ENCODE peak calls at places on chromosomes 13 and 19, in ten cellular contexts. One of them, this sample, is unnamed.

GRCh38 chr13:76339649-76340048 is 546.6 kb downstream of the KCTD12 start:
- DNase-seq in colonic mucosa: no peak
- DNase-seq in T-cell: no peak
- DNase-seq in RWPE1: no peak
- DNase-seq in CD4-positive, alpha-beta memory T cell: no peak
- DNase-seq in naive B cell: peak
- DNase-seq in GM06990: no peak
- DNase-seq in globus pallidus: no peak
- DNase-seq in germinal center: peak
- DNase-seq in activated T-cell treated with anti-CD3 and anti-CD28 coated beads for 1 hour: no peak
- DNase-seq in this sample: no peak

GRCh38 chr13:74203576-74203975 is 69.4 kb upstream of the KLF12 start:
- DNase-seq in colonic mucosa: no peak
- DNase-seq in T-cell: no peak
- DNase-seq in RWPE1: no peak
- DNase-seq in CD4-positive, alpha-beta memory T cell: no peak
- DNase-seq in naive B cell: no peak
- DNase-seq in GM06990: no peak
- DNase-seq in globus pallidus: no peak
- DNase-seq in germinal center: no peak
- DNase-seq in activated T-cell treated with anti-CD3 and anti-CD28 coated beads for 1 hour: no peak
- DNase-seq in this sample: no peak

GRCh38 chr19:49848938-49849337 is 2.0 kb upstream of the PTOV1 start:
- DNase-seq in colonic mucosa: no peak
- DNase-seq in T-cell: no peak
- DNase-seq in RWPE1: no peak
- DNase-seq in CD4-positive, alpha-beta memory T cell: no peak
- DNase-seq in naive B cell: no peak
- DNase-seq in GM06990: no peak
- DNase-seq in globus pallidus: no peak
- DNase-seq in germinal center: no peak
- DNase-seq in activated T-cell treated with anti-CD3 and anti-CD28 coated beads for 1 hour: no peak
- DNase-seq in this sample: no peak

GRCh38 chr13:40148103-40148502 is 492.6 kb downstream of the COG6 start:
- DNase-seq in colonic mucosa: no peak
- DNase-seq in T-cell: no peak
- DNase-seq in RWPE1: no peak
- DNase-seq in CD4-positive, alpha-beta memory T cell: peak
- DNase-seq in naive B cell: no peak
- DNase-seq in GM06990: no peak
- DNase-seq in globus pallidus: no peak
- DNase-seq in germinal center: no peak
- DNase-seq in activated T-cell treated with anti-CD3 and anti-CD28 coated beads for 1 hour: no peak
- DNase-seq in this sample: no peak

GRCh38 chr13:43377149-43377548 is 353.8 kb downstream of the DNAJC15 start:
- DNase-seq in colonic mucosa: no peak
- DNase-seq in T-cell: no peak
- DNase-seq in RWPE1: no peak
- DNase-seq in CD4-positive, alpha-beta memory T cell: no peak
- DNase-seq in naive B cell: no peak
- DNase-seq in GM06990: no peak
- DNase-seq in globus pallidus: no peak
- DNase-seq in germinal center: no peak
- DNase-seq in activated T-cell treated with anti-CD3 and anti-CD28 coated beads for 1 hour: no peak
- DNase-seq in this sample: peak

GRCh38 chr19:2612619-2613249 is 89.8 kb downstream of the GNG7 start:
- DNase-seq in colonic mucosa: no peak
- DNase-seq in T-cell: no peak
- DNase-seq in RWPE1: no peak
- DNase-seq in CD4-positive, alpha-beta memory T cell: no peak
- DNase-seq in naive B cell: no peak
- DNase-seq in GM06990: no peak
- DNase-seq in globus pallidus: no peak
- DNase-seq in germinal center: no peak
- DNase-seq in activated T-cell treated with anti-CD3 and anti-CD28 coated beads for 1 hour: no peak
- DNase-seq in this sample: no peak

GRCh38 chr13:45333973-45334922 is 6.7 kb downstream of the TPT1 start:
- DNase-seq in colonic mucosa: no peak
- DNase-seq in T-cell: no peak
- DNase-seq in RWPE1: no peak
- DNase-seq in CD4-positive, alpha-beta memory T cell: peak
- DNase-seq in naive B cell: no peak
- DNase-seq in GM06990: no peak
- DNase-seq in globus pallidus: no peak
- DNase-seq in germinal center: no peak
- DNase-seq in activated T-cell treated with anti-CD3 and anti-CD28 coated beads for 1 hour: peak
- DNase-seq in this sample: no peak

GRCh38 chr19:31553844-31554215 is 204.6 kb upstream of the TSHZ3 start:
- DNase-seq in colonic mucosa: no peak
- DNase-seq in T-cell: no peak
- DNase-seq in RWPE1: no peak
- DNase-seq in CD4-positive, alpha-beta memory T cell: no peak
- DNase-seq in naive B cell: no peak
- DNase-seq in GM06990: no peak
- DNase-seq in globus pallidus: no peak
- DNase-seq in germinal center: no peak
- DNase-seq in activated T-cell treated with anti-CD3 and anti-CD28 coated beads for 1 hour: no peak
- DNase-seq in this sample: no peak

GRCh38 chr19:1363599-1363998 is 20.1 kb upstream of the NDUFS7 start:
- DNase-seq in colonic mucosa: no peak
- DNase-seq in T-cell: no peak
- DNase-seq in RWPE1: no peak
- DNase-seq in CD4-positive, alpha-beta memory T cell: no peak
- DNase-seq in naive B cell: no peak
- DNase-seq in GM06990: no peak
- DNase-seq in globus pallidus: no peak
- DNase-seq in germinal center: no peak
- DNase-seq in activated T-cell treated with anti-CD3 and anti-CD28 coated beads for 1 hour: no peak
- DNase-seq in this sample: no peak

GRCh38 chr19:47330466-47330869 is 1.5 kb upstream of the C5AR2 start:
- DNase-seq in colonic mucosa: no peak
- DNase-seq in T-cell: no peak
- DNase-seq in RWPE1: no peak
- DNase-seq in CD4-positive, alpha-beta memory T cell: no peak
- DNase-seq in naive B cell: no peak
- DNase-seq in GM06990: no peak
- DNase-seq in globus pallidus: peak
- DNase-seq in germinal center: no peak
- DNase-seq in activated T-cell treated with anti-CD3 and anti-CD28 coated beads for 1 hour: no peak
- DNase-seq in this sample: no peak

GRCh38 chr19:33497151-33497777 is 24.3 kb downstream of the PEPD start:
- DNase-seq in colonic mucosa: no peak
- DNase-seq in T-cell: no peak
- DNase-seq in RWPE1: no peak
- DNase-seq in CD4-positive, alpha-beta memory T cell: no peak
- DNase-seq in naive B cell: no peak
- DNase-seq in GM06990: no peak
- DNase-seq in globus pallidus: no peak
- DNase-seq in germinal center: no peak
- DNase-seq in activated T-cell treated with anti-CD3 and anti-CD28 coated beads for 1 hour: no peak
- DNase-seq in this sample: no peak

GRCh38 chr13:99988469-99989375 is 7.1 kb downstream of the ZIC2 start:
- DNase-seq in colonic mucosa: no peak
- DNase-seq in T-cell: no peak
- DNase-seq in RWPE1: no peak
- DNase-seq in CD4-positive, alpha-beta memory T cell: no peak
- DNase-seq in naive B cell: no peak
- DNase-seq in GM06990: no peak
- DNase-seq in globus pallidus: no peak
- DNase-seq in germinal center: no peak
- DNase-seq in activated T-cell treated with anti-CD3 and anti-CD28 coated beads for 1 hour: no peak
- DNase-seq in this sample: no peak

GRCh38 chr19:1758959-1759903 is 5.9 kb downstream of the ONECUT3 start:
- DNase-seq in colonic mucosa: no peak
- DNase-seq in T-cell: no peak
- DNase-seq in RWPE1: no peak
- DNase-seq in CD4-positive, alpha-beta memory T cell: peak
- DNase-seq in naive B cell: no peak
- DNase-seq in GM06990: no peak
- DNase-seq in globus pallidus: no peak
- DNase-seq in germinal center: no peak
- DNase-seq in activated T-cell treated with anti-CD3 and anti-CD28 coated beads for 1 hour: no peak
- DNase-seq in this sample: no peak

GRCh38 chr19:40688294-40688693 is 2.2 kb downstream of the NUMBL start:
- DNase-seq in colonic mucosa: no peak
- DNase-seq in T-cell: no peak
- DNase-seq in RWPE1: no peak
- DNase-seq in CD4-positive, alpha-beta memory T cell: no peak
- DNase-seq in naive B cell: no peak
- DNase-seq in GM06990: no peak
- DNase-seq in globus pallidus: no peak
- DNase-seq in germinal center: no peak
- DNase-seq in activated T-cell treated with anti-CD3 and anti-CD28 coated beads for 1 hour: no peak
- DNase-seq in this sample: no peak

GRCh38 chr19:54937926-54938325 is 9.4 kb downstream of the NLRP7 start:
- DNase-seq in colonic mucosa: no peak
- DNase-seq in T-cell: no peak
- DNase-seq in RWPE1: no peak
- DNase-seq in CD4-positive, alpha-beta memory T cell: no peak
- DNase-seq in naive B cell: peak
- DNase-seq in GM06990: peak
- DNase-seq in globus pallidus: no peak
- DNase-seq in germinal center: peak
- DNase-seq in activated T-cell treated with anti-CD3 and anti-CD28 coated beads for 1 hour: no peak
- DNase-seq in this sample: no peak

GRCh38 chr13:72290962-72291681 is 424.1 kb upstream of the DACH1 start:
- DNase-seq in colonic mucosa: no peak
- DNase-seq in T-cell: no peak
- DNase-seq in RWPE1: peak
- DNase-seq in CD4-positive, alpha-beta memory T cell: no peak
- DNase-seq in naive B cell: no peak
- DNase-seq in GM06990: no peak
- DNase-seq in globus pallidus: no peak
- DNase-seq in germinal center: no peak
- DNase-seq in activated T-cell treated with anti-CD3 and anti-CD28 coated beads for 1 hour: no peak
- DNase-seq in this sample: no peak

GRCh38 chr13:79079351-79079839 is 326.7 kb downstream of the RBM26 start:
- DNase-seq in colonic mucosa: peak
- DNase-seq in T-cell: no peak
- DNase-seq in RWPE1: peak
- DNase-seq in CD4-positive, alpha-beta memory T cell: no peak
- DNase-seq in naive B cell: no peak
- DNase-seq in GM06990: no peak
- DNase-seq in globus pallidus: no peak
- DNase-seq in germinal center: no peak
- DNase-seq in activated T-cell treated with anti-CD3 and anti-CD28 coated beads for 1 hour: no peak
- DNase-seq in this sample: no peak

GRCh38 chr13:42345367-42345766 is 73.4 kb downstream of the AKAP11 start:
- DNase-seq in colonic mucosa: no peak
- DNase-seq in T-cell: no peak
- DNase-seq in RWPE1: no peak
- DNase-seq in CD4-positive, alpha-beta memory T cell: no peak
- DNase-seq in naive B cell: no peak
- DNase-seq in GM06990: peak
- DNase-seq in globus pallidus: no peak
- DNase-seq in germinal center: no peak
- DNase-seq in activated T-cell treated with anti-CD3 and anti-CD28 coated beads for 1 hour: no peak
- DNase-seq in this sample: no peak

GRCh38 chr19:38409631-38410133 is 6.8 kb downstream of the FAM98C start:
- DNase-seq in colonic mucosa: no peak
- DNase-seq in T-cell: no peak
- DNase-seq in RWPE1: no peak
- DNase-seq in CD4-positive, alpha-beta memory T cell: no peak
- DNase-seq in naive B cell: no peak
- DNase-seq in GM06990: no peak
- DNase-seq in globus pallidus: no peak
- DNase-seq in germinal center: no peak
- DNase-seq in activated T-cell treated with anti-CD3 and anti-CD28 coated beads for 1 hour: no peak
- DNase-seq in this sample: no peak

GRCh38 chr19:1172353-1173159 is 1.5 kb downstream of the SBNO2 start:
- DNase-seq in colonic mucosa: peak
- DNase-seq in T-cell: no peak
- DNase-seq in RWPE1: no peak
- DNase-seq in CD4-positive, alpha-beta memory T cell: no peak
- DNase-seq in naive B cell: no peak
- DNase-seq in GM06990: no peak
- DNase-seq in globus pallidus: peak
- DNase-seq in germinal center: no peak
- DNase-seq in activated T-cell treated with anti-CD3 and anti-CD28 coated beads for 1 hour: no peak
- DNase-seq in this sample: peak

GRCh38 chr13:114077938-114078335 is 54.5 kb downstream of the RASA3 start:
- DNase-seq in colonic mucosa: no peak
- DNase-seq in T-cell: no peak
- DNase-seq in RWPE1: no peak
- DNase-seq in CD4-positive, alpha-beta memory T cell: peak
- DNase-seq in naive B cell: no peak
- DNase-seq in GM06990: no peak
- DNase-seq in globus pallidus: no peak
- DNase-seq in germinal center: no peak
- DNase-seq in activated T-cell treated with anti-CD3 and anti-CD28 coated beads for 1 hour: no peak
- DNase-seq in this sample: peak

GRCh38 chr19:37551123-37551993 is 43.2 kb downstream of the ZNF571 start:
- DNase-seq in colonic mucosa: peak
- DNase-seq in T-cell: no peak
- DNase-seq in RWPE1: peak
- DNase-seq in CD4-positive, alpha-beta memory T cell: peak
- DNase-seq in naive B cell: peak
- DNase-seq in GM06990: peak
- DNase-seq in globus pallidus: no peak
- DNase-seq in germinal center: peak
- DNase-seq in activated T-cell treated with anti-CD3 and anti-CD28 coated beads for 1 hour: peak
- DNase-seq in this sample: no peak

GRCh38 chr19:33722456-33723239 is 74.0 kb upstream of the KCTD15 start:
- DNase-seq in colonic mucosa: no peak
- DNase-seq in T-cell: no peak
- DNase-seq in RWPE1: no peak
- DNase-seq in CD4-positive, alpha-beta memory T cell: no peak
- DNase-seq in naive B cell: no peak
- DNase-seq in GM06990: no peak
- DNase-seq in globus pallidus: no peak
- DNase-seq in germinal center: no peak
- DNase-seq in activated T-cell treated with anti-CD3 and anti-CD28 coated beads for 1 hour: no peak
- DNase-seq in this sample: no peak

GRCh38 chr13:60112771-60113170 is 51.0 kb downstream of the DIAPH3 start:
- DNase-seq in colonic mucosa: no peak
- DNase-seq in T-cell: no peak
- DNase-seq in RWPE1: no peak
- DNase-seq in CD4-positive, alpha-beta memory T cell: no peak
- DNase-seq in naive B cell: no peak
- DNase-seq in GM06990: no peak
- DNase-seq in globus pallidus: no peak
- DNase-seq in germinal center: no peak
- DNase-seq in activated T-cell treated with anti-CD3 and anti-CD28 coated beads for 1 hour: no peak
- DNase-seq in this sample: no peak

GRCh38 chr13:52868190-52868589 is 19.8 kb upstream of the PCDH8 start:
- DNase-seq in colonic mucosa: no peak
- DNase-seq in T-cell: no peak
- DNase-seq in RWPE1: no peak
- DNase-seq in CD4-positive, alpha-beta memory T cell: no peak
- DNase-seq in naive B cell: no peak
- DNase-seq in GM06990: peak
- DNase-seq in globus pallidus: no peak
- DNase-seq in germinal center: no peak
- DNase-seq in activated T-cell treated with anti-CD3 and anti-CD28 coated beads for 1 hour: no peak
- DNase-seq in this sample: no peak

This sample was measured in posterior cingulate gyrus.